ENCODE peak calls at places on chromosomes 12 and 14, in five cellular contexts. N is HFF-Myc, S is cardiac muscle cell, V is GM12865, M is omental fat pad. U is an unnamed sample.

GRCh38 chr14:37263656-37264236 is 66.0 kb downstream of the MIPOL1 start:
- DNase-seq in N (no peak), S (peak; percentile 30), V (no peak), M (no peak), U (no peak)

GRCh38 chr14:32941668-32942065 is 3.0 kb downstream of the NPAS3 start:
- DNase-seq in N (no peak), S (no peak), V (no peak), M (no peak), U (no peak)

GRCh38 chr12:65585648-65586420 is 238.4 kb upstream of the HMGA2 start:
- DNase-seq in N (no peak), S (no peak), V (no peak), M (no peak), U (no peak)

GRCh38 chr14:55245657-55246268 is 25.5 kb upstream of the FBXO34 start:
- DNase-seq in N (no peak), S (peak; percentile 47), V (peak; percentile 55), M (no peak), U (peak; percentile 41)

GRCh38 chr14:58078068-58078467 is 73.9 kb downstream of the ARMH4 start:
- DNase-seq in N (peak; percentile 41), S (peak; percentile 60), V (no peak), M (no peak), U (no peak)

GRCh38 chr14:61568572-61569011 is 126.7 kb upstream of the HIF1A start:
- DNase-seq in N (no peak), S (no peak), V (peak; percentile 80), M (no peak), U (peak; percentile 76)

GRCh38 chr14:104973215-104974145 is 4.7 kb downstream of the AHNAK2 start:
- DNase-seq in N (peak; percentile 84), S (peak; percentile 95), V (no peak), M (no peak), U (no peak)

GRCh38 chr12:41217731-41218130 is 29.6 kb downstream of the PDZRN4 start:
- DNase-seq in N (no peak), S (no peak), V (no peak), M (no peak), U (no peak)

GRCh38 chr12:96036765-96037455 is 1.5 kb upstream of the LTA4H start:
- DNase-seq in N (no peak), S (no peak), V (no peak), M (no peak), U (no peak)

GRCh38 chr14:23512156-23512555 is 39.4 kb downstream of the ZFHX2 start:
- DNase-seq in N (no peak), S (peak; percentile 3), V (no peak), M (no peak), U (no peak)

GRCh38 chr12:88931598-88931997 is 351.3 kb upstream of the KITLG start:
- DNase-seq in N (no peak), S (no peak), V (no peak), M (no peak), U (no peak)

GRCh38 chr12:114164354-114164753 is 198.2 kb upstream of the RBM19 start:
- DNase-seq in N (no peak), S (no peak), V (no peak), M (no peak), U (no peak)

GRCh38 chr12:114168061-114168460 is 201.9 kb upstream of the RBM19 start:
- DNase-seq in N (no peak), S (peak; percentile 52), V (no peak), M (no peak), U (no peak)

GRCh38 chr12:114165921-114166320 is 199.8 kb upstream of the RBM19 start:
- DNase-seq in N (no peak), S (peak; percentile 18), V (no peak), M (no peak), U (no peak)

GRCh38 chr12:114167431-114167830 is 201.3 kb upstream of the RBM19 start:
- DNase-seq in N (no peak), S (peak; percentile 34), V (no peak), M (no peak), U (no peak)

GRCh38 chr12:114166360-114166759 is 200.2 kb upstream of the RBM19 start:
- DNase-seq in N (peak; percentile 50), S (peak; percentile 81), V (peak; percentile 17), M (no peak), U (peak; percentile 3)
- TF ChIP-seq CTCF in N (peak; percentile 71), S (peak; percentile 80), V (peak; percentile 40), M (no peak), U (no peak)

GRCh38 chr12:113310489-113310888 is 24.4 kb downstream of the SLC8B1 start:
- DNase-seq in N (no peak), S (no peak), V (peak; percentile 26), M (no peak), U (no peak)
- TF ChIP-seq CTCF in N (peak; percentile 7), S (peak; percentile 10), V (no peak), M (no peak), U (peak; percentile 4)

DNA sequence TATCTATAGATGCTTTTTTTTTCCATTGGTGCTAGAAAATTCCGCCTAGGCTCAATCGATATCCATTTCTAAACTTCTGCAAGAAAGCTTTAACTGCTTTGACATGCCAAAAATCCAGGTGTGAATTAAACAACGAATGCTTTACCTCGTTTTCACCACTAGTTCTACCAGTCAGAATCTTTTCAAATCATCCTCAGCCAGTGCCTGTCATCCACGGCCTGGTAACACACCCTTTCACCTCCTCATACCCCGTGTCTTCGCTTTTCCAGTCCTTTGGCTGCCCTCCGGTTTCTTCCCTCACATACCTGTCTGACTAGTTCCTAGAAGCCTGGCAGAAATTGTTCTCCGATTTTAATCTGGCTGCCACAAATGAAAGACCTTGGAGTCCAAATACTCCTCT is 1.4 kb upstream of the PHC1 start:
- DNase-seq in N (no peak), S (no peak), V (peak; percentile 26), M (no peak), U (no peak)
- TF ChIP-seq CTCF in N (no peak), S (no peak), V (peak; percentile 16), M (no peak), U (no peak)

GRCh38 chr12:100266802-100267602 is at the start of the genes DEPDC4 and SCYL2:
- DNase-seq in N (peak; percentile 88), S (peak; percentile 99), V (peak; percentile 96), M (peak; percentile 96), U (peak; percentile 93)
- TF ChIP-seq CTCF in N (no peak), S (no peak), V (no peak), M (no peak), U (no peak)

GRCh38 chr12:4107911-4108697 is 165.5 kb upstream of the CCND2 start:
- DNase-seq in N (no peak), S (no peak), V (no peak), M (no peak), U (no peak)

GRCh38 chr12:4108803-4109345 is 164.7 kb upstream of the CCND2 start:
- DNase-seq in N (no peak), S (no peak), V (no peak), M (no peak), U (no peak)

GRCh38 chr12:4109826-4110225 is 163.7 kb upstream of the CCND2 start:
- DNase-seq in N (no peak), S (no peak), V (no peak), M (no peak), U (no peak)

GRCh38 chr12:4106617-4107016 is 166.9 kb upstream of the CCND2 start:
- DNase-seq in N (no peak), S (no peak), V (peak; percentile 47), M (no peak), U (no peak)

GRCh38 chr12:4107436-4107878 is 166.1 kb upstream of the CCND2 start:
- DNase-seq in N (no peak), S (peak; percentile 61), V (peak; percentile 90), M (no peak), U (peak; percentile 83)
- TF ChIP-seq CTCF in N (peak; percentile 69), S (peak; percentile 67), V (peak; percentile 76), M (peak; percentile 14), U (peak; percentile 72)

GRCh38 chr12:106032141-106032925 is 106.4 kb downstream of the NUAK1 start:
- DNase-seq in N (no peak), S (peak; percentile 60), V (no peak), M (no peak), U (no peak)
- TF ChIP-seq CTCF in N (no peak), S (peak; percentile 15), V (no peak), M (no peak), U (no peak)

GRCh38 chr12:52175411-52176350 is 16.1 kb downstream of the KRT80 start:
- DNase-seq in N (no peak), S (peak; percentile 53), V (peak; percentile 40), M (no peak), U (no peak)
- TF ChIP-seq CTCF in N (peak; percentile 7), S (peak; percentile 28), V (no peak), M (no peak), U (no peak)

GRCh38 chr14:31270196-31270772 is 62.7 kb upstream of the HECTD1 start:
- DNase-seq in N (no peak), S (peak; percentile 4), V (peak; percentile 66), M (no peak), U (no peak)
- TF ChIP-seq CTCF in N (peak; percentile 39), S (no peak), V (peak; percentile 57), M (no peak), U (peak; percentile 41)

GRCh38 chr12:124407074-124407473 is 112.2 kb downstream of the RFLNA start:
- DNase-seq in N (no peak), S (no peak), V (no peak), M (no peak), U (no peak)
- TF ChIP-seq CTCF in N (no peak), S (no peak), V (no peak), M (no peak), U (no peak)